ENCODE peak calls at places on chromosomes 7 and 10, in four cellular contexts. One of them, this sample, is unnamed.

GRCh38 chr10:71821909-71822763 is 28.9 kb downstream of the PSAP start:
- DNase-seq in pancreas: no peak
- DNase-seq in GM12865: no peak
- DNase-seq in activated CD8-positive, alpha-beta T cell treated with anti-CD3 and anti-CD28 coated beads for 36 hours: peak
- DNase-seq in this sample: no peak

GRCh38 chr7:87672217-87672616 is 44.0 kb downstream of the RUNDC3B start:
- DNase-seq in GM12865: no peak
- DNase-seq in pancreas: no peak
- DNase-seq in activated CD8-positive, alpha-beta T cell treated with anti-CD3 and anti-CD28 coated beads for 36 hours: no peak
- DNase-seq in this sample: no peak

GRCh38 chr7:1666779-1667565 is 3.1 kb upstream of the ELFN1 start:
- DNase-seq in activated CD8-positive, alpha-beta T cell treated with anti-CD3 and anti-CD28 coated beads for 36 hours: peak
- DNase-seq in GM12865: no peak
- DNase-seq in pancreas: peak
- DNase-seq in this sample: peak

GRCh38 chr7:41630741-41631140 is 72.1 kb downstream of the INHBA start:
- DNase-seq in GM12865: peak
- DNase-seq in activated CD8-positive, alpha-beta T cell treated with anti-CD3 and anti-CD28 coated beads for 36 hours: peak
- DNase-seq in pancreas: no peak
- DNase-seq in this sample: no peak

GRCh38 chr10:126016156-126016805 is 119.9 kb downstream of the FANK1 start:
- DNase-seq in activated CD8-positive, alpha-beta T cell treated with anti-CD3 and anti-CD28 coated beads for 36 hours: no peak
- DNase-seq in pancreas: no peak
- DNase-seq in GM12865: no peak
- DNase-seq in this sample: no peak

GRCh38 chr10:49542353-49542752 is 3.4 kb upstream of the ERCC6 start:
- DNase-seq in activated CD8-positive, alpha-beta T cell treated with anti-CD3 and anti-CD28 coated beads for 36 hours: no peak
- DNase-seq in pancreas: no peak
- DNase-seq in GM12865: no peak
- DNase-seq in this sample: no peak

GRCh38 chr10:78413294-78414055 is 379.8 kb downstream of the RPS24 start:
- DNase-seq in pancreas: no peak
- DNase-seq in GM12865: no peak
- DNase-seq in activated CD8-positive, alpha-beta T cell treated with anti-CD3 and anti-CD28 coated beads for 36 hours: no peak
- DNase-seq in this sample: no peak

GRCh38 chr7:91347288-91347687 is 83.1 kb downstream of the FZD1 start:
- DNase-seq in activated CD8-positive, alpha-beta T cell treated with anti-CD3 and anti-CD28 coated beads for 36 hours: no peak
- DNase-seq in pancreas: no peak
- DNase-seq in GM12865: no peak
- DNase-seq in this sample: peak

GRCh38 chr7:71320916-71321315 is 189.0 kb downstream of the GALNT17 start:
- DNase-seq in pancreas: no peak
- DNase-seq in GM12865: no peak
- DNase-seq in activated CD8-positive, alpha-beta T cell treated with anti-CD3 and anti-CD28 coated beads for 36 hours: no peak
- DNase-seq in this sample: no peak

GRCh38 chr7:37284805-37285211 is 163.9 kb downstream of the ELMO1 start:
- DNase-seq in GM12865: peak
- DNase-seq in activated CD8-positive, alpha-beta T cell treated with anti-CD3 and anti-CD28 coated beads for 36 hours: peak
- DNase-seq in pancreas: no peak
- DNase-seq in this sample: peak

GRCh38 chr10:132463333-132464255 is 66.6 kb downstream of the PWWP2B start:
- DNase-seq in GM12865: no peak
- DNase-seq in pancreas: peak
- DNase-seq in activated CD8-positive, alpha-beta T cell treated with anti-CD3 and anti-CD28 coated beads for 36 hours: no peak
- DNase-seq in this sample: no peak
- TF ChIP-seq CTCF in GM12865: no peak
- TF ChIP-seq CTCF in pancreas: no peak
- TF ChIP-seq CTCF in activated CD8-positive, alpha-beta T cell treated with anti-CD3 and anti-CD28 coated beads for 36 hours: no peak
- TF ChIP-seq CTCF in this sample: no peak

GRCh38 chr10:67284589-67284988 is 358.8 kb downstream of the LRRTM3 start:
- DNase-seq in activated CD8-positive, alpha-beta T cell treated with anti-CD3 and anti-CD28 coated beads for 36 hours: no peak
- DNase-seq in GM12865: no peak
- DNase-seq in pancreas: no peak
- DNase-seq in this sample: no peak
- TF ChIP-seq CTCF in activated CD8-positive, alpha-beta T cell treated with anti-CD3 and anti-CD28 coated beads for 36 hours: no peak
- TF ChIP-seq CTCF in GM12865: no peak
- TF ChIP-seq CTCF in pancreas: no peak
- TF ChIP-seq CTCF in this sample: no peak

GRCh38 chr7:117993377-117994003 is 120.2 kb upstream of the CTTNBP2 start:
- DNase-seq in activated CD8-positive, alpha-beta T cell treated with anti-CD3 and anti-CD28 coated beads for 36 hours: peak
- DNase-seq in GM12865: peak
- DNase-seq in pancreas: no peak
- DNase-seq in this sample: no peak
- TF ChIP-seq CTCF in activated CD8-positive, alpha-beta T cell treated with anti-CD3 and anti-CD28 coated beads for 36 hours: peak
- TF ChIP-seq CTCF in GM12865: peak
- TF ChIP-seq CTCF in pancreas: peak
- TF ChIP-seq CTCF in this sample: no peak

GRCh38 chr10:87817873-87818504 is at the start of gene ATAD1:
- DNase-seq in GM12865: peak
- DNase-seq in pancreas: peak
- DNase-seq in activated CD8-positive, alpha-beta T cell treated with anti-CD3 and anti-CD28 coated beads for 36 hours: peak
- DNase-seq in this sample: peak

GRCh38 chr10:87817291-87817872 is 644 bp downstream of the ATAD1 start:
- DNase-seq in activated CD8-positive, alpha-beta T cell treated with anti-CD3 and anti-CD28 coated beads for 36 hours: no peak
- DNase-seq in pancreas: no peak
- DNase-seq in GM12865: no peak
- DNase-seq in this sample: no peak

GRCh38 chr10:87816842-87817178 is 1.2 kb downstream of the ATAD1 start:
- DNase-seq in activated CD8-positive, alpha-beta T cell treated with anti-CD3 and anti-CD28 coated beads for 36 hours: no peak
- DNase-seq in GM12865: no peak
- DNase-seq in pancreas: no peak
- DNase-seq in this sample: no peak

GRCh38 chr10:87818505-87819273 is 663 bp upstream of the ATAD1 start:
- DNase-seq in pancreas: no peak
- DNase-seq in activated CD8-positive, alpha-beta T cell treated with anti-CD3 and anti-CD28 coated beads for 36 hours: peak
- DNase-seq in GM12865: peak
- DNase-seq in this sample: peak

GRCh38 chr10:87816163-87816841 is 1.7 kb downstream of the ATAD1 start:
- DNase-seq in activated CD8-positive, alpha-beta T cell treated with anti-CD3 and anti-CD28 coated beads for 36 hours: no peak
- DNase-seq in GM12865: no peak
- DNase-seq in pancreas: no peak
- DNase-seq in this sample: no peak
- TF ChIP-seq CTCF in activated CD8-positive, alpha-beta T cell treated with anti-CD3 and anti-CD28 coated beads for 36 hours: peak
- TF ChIP-seq CTCF in GM12865: no peak
- TF ChIP-seq CTCF in pancreas: no peak
- TF ChIP-seq CTCF in this sample: no peak

GRCh38 chr10:130110236-130111114 is at the start of gene C10orf143:
- DNase-seq in activated CD8-positive, alpha-beta T cell treated with anti-CD3 and anti-CD28 coated beads for 36 hours: peak
- DNase-seq in GM12865: peak
- DNase-seq in pancreas: peak
- DNase-seq in this sample: peak
- TF ChIP-seq CTCF in activated CD8-positive, alpha-beta T cell treated with anti-CD3 and anti-CD28 coated beads for 36 hours: no peak
- TF ChIP-seq CTCF in GM12865: no peak
- TF ChIP-seq CTCF in pancreas: no peak
- TF ChIP-seq CTCF in this sample: no peak

GRCh38 chr10:55668326-55668922 is 692.6 kb downstream of the ZWINT start:
- DNase-seq in activated CD8-positive, alpha-beta T cell treated with anti-CD3 and anti-CD28 coated beads for 36 hours: no peak
- DNase-seq in GM12865: peak
- DNase-seq in pancreas: no peak
- DNase-seq in this sample: no peak
- TF ChIP-seq CTCF in activated CD8-positive, alpha-beta T cell treated with anti-CD3 and anti-CD28 coated beads for 36 hours: no peak
- TF ChIP-seq CTCF in GM12865: peak
- TF ChIP-seq CTCF in pancreas: no peak
- TF ChIP-seq CTCF in this sample: no peak

GRCh38 chr7:136189506-136189998 is 212.4 kb upstream of the MTPN start:
- DNase-seq in activated CD8-positive, alpha-beta T cell treated with anti-CD3 and anti-CD28 coated beads for 36 hours: no peak
- DNase-seq in GM12865: no peak
- DNase-seq in pancreas: no peak
- DNase-seq in this sample: no peak
- TF ChIP-seq CTCF in activated CD8-positive, alpha-beta T cell treated with anti-CD3 and anti-CD28 coated beads for 36 hours: no peak
- TF ChIP-seq CTCF in GM12865: no peak
- TF ChIP-seq CTCF in pancreas: no peak
- TF ChIP-seq CTCF in this sample: no peak

This sample was measured in mucosa of descending colon.